ENCODE peak calls at places on chromosome 21, in seven cellular contexts. I is A549, X is Panc1, V is GM23338, G is HepG2, Q is SK-N-SH, W is K562. E is an unnamed sample.

GRCh38 chr21:15751037-15751436 is 21.3 kb downstream of the USP25 start:
- DNase-seq in I (no peak), X (no peak), V (no peak), G (no peak), Q (no peak), W (no peak), E (no peak)

GRCh38 chr21:32523463-32523862 is 61.9 kb downstream of the TCP10L start:
- DNase-seq in I (no peak), X (no peak), V (no peak), G (no peak), Q (no peak), W (no peak), E (no peak)

GRCh38 chr21:30436986-30437385 is 3.1 kb upstream of the KRTAP15-1 start:
- DNase-seq in I (no peak), X (no peak), V (no peak), G (no peak), Q (no peak), W (no peak), E (no peak)

GRCh38 chr21:45768011-45768740 is 124.7 kb downstream of the PCBP3 start:
- DNase-seq in I (no peak), X (no peak), V (no peak), G (no peak), Q (no peak), W (no peak), E (no peak)

GRCh38 chr21:33199516-33200217 is 30.1 kb upstream of the IFNAR2 start:
- DNase-seq in I (peak), X (peak), V (peak), G (peak), Q (peak), W (peak), E (peak)

GRCh38 chr21:44617071-44617501 is 5.2 kb downstream of the KRTAP10-8 start:
- DNase-seq in I (no peak), X (no peak), V (peak), G (no peak), Q (no peak), W (no peak), E (no peak)

GRCh38 chr21:21163904-21164303 is 165.7 kb downstream of the NCAM2 start:
- DNase-seq in I (peak), X (peak), V (peak), G (peak), Q (peak), W (peak), E (peak)

GRCh38 chr21:42063578-42064521 is 7.3 kb upstream of the UMODL1 start:
- DNase-seq in I (no peak), X (no peak), V (peak), G (no peak), Q (no peak), W (no peak), E (no peak)

GRCh38 chr21:15455819-15456462 is 273.8 kb upstream of the USP25 start:
- DNase-seq in I (no peak), X (no peak), V (no peak), G (peak), Q (no peak), W (no peak), E (no peak)

GRCh38 chr21:44994581-44995171 is 54.8 kb downstream of the SLX9 start:
- DNase-seq in I (no peak), X (no peak), V (no peak), G (no peak), Q (no peak), W (no peak), E (no peak)

GRCh38 chr21:14685568-14685967 is 139.5 kb upstream of the SAMSN1 start:
- DNase-seq in I (no peak), X (no peak), V (no peak), G (no peak), Q (no peak), W (no peak), E (no peak)

GRCh38 chr21:39326607-39327307 is 13.3 kb upstream of the BRWD1 start:
- DNase-seq in I (no peak), X (no peak), V (peak), G (no peak), Q (no peak), W (no peak), E (no peak)

GRCh38 chr21:45427331-45428271 is 22.6 kb downstream of the COL18A1 start:
- DNase-seq in I (peak), X (peak), V (peak), G (peak), Q (no peak), W (peak), E (peak)

GRCh38 chr21:33300701-33301631 is 23.8 kb upstream of the IFNAR1 start:
- DNase-seq in I (no peak), X (no peak), V (no peak), G (no peak), Q (peak), W (peak), E (no peak)

GRCh38 chr21:16330340-16331319 is 600.8 kb downstream of the USP25 start:
- DNase-seq in I (peak), X (peak), V (peak), G (peak), Q (peak), W (peak), E (peak)

GRCh38 chr21:44299085-44299457 is 782 bp upstream of the PFKL start:
- DNase-seq in I (no peak), X (no peak), V (no peak), G (no peak), Q (no peak), W (no peak), E (no peak)

GRCh38 chr21:38766987-38767722 is 38.6 kb upstream of the ETS2 start:
- DNase-seq in I (no peak), X (no peak), V (no peak), G (peak), Q (no peak), W (no peak), E (no peak)

GRCh38 chr21:43880111-43880985 is 15.3 kb downstream of the AGPAT3 start:
- DNase-seq in I (no peak), X (no peak), V (peak), G (no peak), Q (no peak), W (no peak), E (peak)

GRCh38 chr21:26810266-26810665 is 34.9 kb downstream of the ADAMTS1 start:
- DNase-seq in I (no peak), X (no peak), V (no peak), G (no peak), Q (no peak), W (no peak), E (no peak)

GRCh38 chr21:26814374-26814773 is 30.8 kb downstream of the ADAMTS1 start:
- DNase-seq in I (no peak), X (no peak), V (no peak), G (no peak), Q (no peak), W (no peak), E (no peak)

GRCh38 chr21:26813426-26813998 is 31.7 kb downstream of the ADAMTS1 start:
- DNase-seq in I (no peak), X (no peak), V (no peak), G (no peak), Q (no peak), W (no peak), E (no peak)

GRCh38 chr21:26809745-26810144 is 35.5 kb downstream of the ADAMTS1 start:
- DNase-seq in I (no peak), X (no peak), V (no peak), G (no peak), Q (no peak), W (no peak), E (no peak)

DNA sequence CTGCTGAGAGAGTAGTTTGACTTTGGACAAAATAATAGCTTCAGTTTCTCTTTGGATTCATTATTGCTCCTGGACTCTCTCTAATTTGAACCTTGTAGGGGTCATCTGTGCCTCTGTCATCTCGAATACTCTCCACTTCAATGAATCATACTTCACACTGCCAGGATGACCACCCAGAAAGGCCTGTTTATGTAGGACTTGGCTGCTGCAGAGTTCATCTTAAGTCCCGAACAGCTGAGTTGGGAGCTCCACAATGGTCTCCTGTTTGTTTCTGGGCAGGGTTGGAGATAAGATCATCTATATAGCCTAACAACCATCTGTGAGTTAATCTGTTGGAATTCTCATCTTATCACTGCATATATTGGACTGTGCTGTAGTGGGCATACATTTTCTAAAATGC is 34.2 kb downstream of the ADAMTS1 start:
- DNase-seq in I (no peak), X (no peak), V (no peak), G (no peak), Q (no peak), W (no peak), E (no peak)
- TF ChIP-seq REST in I (no peak), X (no peak), V (no peak), G (no peak), Q (no peak), W (no peak), E (no peak)

GRCh38 chr21:23601549-23601948 is 2005.7 kb downstream of the MRPL39 start:
- DNase-seq in I (no peak), X (no peak), V (no peak), G (no peak), Q (no peak), W (no peak), E (no peak)
- TF ChIP-seq REST in I (no peak), X (no peak), V (no peak), G (no peak), Q (no peak), W (no peak), E (no peak)

DNA sequence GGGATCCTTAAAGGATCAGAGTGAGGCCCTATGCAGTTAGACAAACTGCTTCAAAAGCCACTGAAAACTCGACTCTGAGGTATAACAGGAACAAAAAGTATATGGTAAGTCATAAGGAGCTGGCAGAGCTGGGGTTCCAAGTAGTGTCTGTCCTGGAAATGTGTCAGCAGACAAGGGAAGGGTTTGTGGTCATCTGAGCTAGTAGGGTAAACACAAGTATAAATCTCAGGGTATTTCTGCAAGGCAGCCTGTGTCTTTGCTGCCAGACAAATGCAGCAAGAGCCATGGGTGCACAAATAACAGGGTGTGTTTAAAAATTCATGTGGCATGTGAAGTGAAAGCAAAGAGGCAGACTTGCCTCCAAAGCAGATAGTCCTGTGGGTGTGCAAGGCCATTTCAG is 759.0 kb upstream of the ADAMTS5 start:
- DNase-seq in I (no peak), X (no peak), V (no peak), G (no peak), Q (no peak), W (no peak), E (no peak)
- TF ChIP-seq REST in I (no peak), X (no peak), V (no peak), G (no peak), Q (no peak), W (no peak), E (no peak)

GRCh38 chr21:28099296-28099695 is 893.4 kb downstream of the LTN1 start:
- DNase-seq in I (no peak), X (no peak), V (no peak), G (no peak), Q (no peak), W (no peak), E (no peak)
- TF ChIP-seq REST in I (no peak), X (no peak), V (no peak), G (no peak), Q (no peak), W (no peak), E (no peak)

GRCh38 chr21:36199021-36199420 is 42.4 kb downstream of the DOP1B start:
- DNase-seq in I (no peak), X (no peak), V (no peak), G (no peak), Q (no peak), W (no peak), E (no peak)
- TF ChIP-seq REST in I (no peak), X (no peak), V (no peak), G (no peak), Q (no peak), W (no peak), E (no peak)